ENCODE peak calls at places on chromosomes 3 and 15, in four cellular contexts. One of them, this sample, is unnamed.

GRCh38 chr3:187983484-187984124 is 170.4 kb upstream of the LPP start:
- DNase-seq in mesendoderm: no peak
- DNase-seq in CD8-positive, alpha-beta T cell: no peak
- DNase-seq in sigmoid colon: no peak
- DNase-seq in this sample: no peak

GRCh38 chr3:23950303-23950702 is 5.2 kb downstream of the NR1D2 start:
- DNase-seq in mesendoderm: no peak
- DNase-seq in CD8-positive, alpha-beta T cell: no peak
- DNase-seq in sigmoid colon: no peak
- DNase-seq in this sample: no peak

GRCh38 chr3:51953445-51953844 is 1.7 kb upstream of the GPR62 start:
- DNase-seq in mesendoderm: no peak
- DNase-seq in sigmoid colon: no peak
- DNase-seq in CD8-positive, alpha-beta T cell: no peak
- DNase-seq in this sample: no peak

GRCh38 chr3:51688206-51688600 is 17.2 kb downstream of the TEX264 start:
- DNase-seq in mesendoderm: no peak
- DNase-seq in CD8-positive, alpha-beta T cell: no peak
- DNase-seq in sigmoid colon: no peak
- DNase-seq in this sample: no peak

GRCh38 chr15:90201150-90201943 is at the start of gene SEMA4B:
- DNase-seq in CD8-positive, alpha-beta T cell: peak; percentile 71
- DNase-seq in sigmoid colon: peak; percentile 85
- DNase-seq in mesendoderm: peak; percentile 78
- DNase-seq in this sample: peak; percentile 73

GRCh38 chr3:177468816-177469590 is 271.7 kb upstream of the TBL1XR1 start:
- DNase-seq in sigmoid colon: no peak
- DNase-seq in mesendoderm: peak; percentile 75
- DNase-seq in CD8-positive, alpha-beta T cell: no peak
- DNase-seq in this sample: no peak

GRCh38 chr3:111069974-111070751 is 1.5 kb upstream of the NECTIN3 start:
- DNase-seq in sigmoid colon: no peak
- DNase-seq in CD8-positive, alpha-beta T cell: no peak
- DNase-seq in mesendoderm: peak; percentile 44
- DNase-seq in this sample: no peak

GRCh38 chr3:126125781-126126251 is 41.9 kb upstream of the SLC41A3 start:
- DNase-seq in CD8-positive, alpha-beta T cell: peak; percentile 2
- DNase-seq in mesendoderm: no peak
- DNase-seq in sigmoid colon: peak; percentile 40
- DNase-seq in this sample: no peak

GRCh38 chr15:43441316-43441715 is 51.6 kb downstream of the TP53BP1 start:
- DNase-seq in CD8-positive, alpha-beta T cell: no peak
- DNase-seq in sigmoid colon: no peak
- DNase-seq in mesendoderm: peak; percentile 69
- DNase-seq in this sample: no peak

GRCh38 chr15:61057376-61057775 is 171.7 kb downstream of the RORA start:
- DNase-seq in sigmoid colon: no peak
- DNase-seq in CD8-positive, alpha-beta T cell: no peak
- DNase-seq in mesendoderm: no peak
- DNase-seq in this sample: no peak

GRCh38 chr3:144003051-144003450 is 31.4 kb downstream of the DIPK2A start:
- DNase-seq in sigmoid colon: no peak
- DNase-seq in mesendoderm: no peak
- DNase-seq in CD8-positive, alpha-beta T cell: no peak
- DNase-seq in this sample: no peak

GRCh38 chr15:77036537-77037474 is 34.1 kb downstream of the TSPAN3 start:
- DNase-seq in CD8-positive, alpha-beta T cell: no peak
- DNase-seq in sigmoid colon: peak; percentile 63
- DNase-seq in mesendoderm: no peak
- DNase-seq in this sample: peak; percentile 0

GRCh38 chr15:28118083-28118482 is 19.0 kb upstream of the OCA2 start:
- DNase-seq in mesendoderm: no peak
- DNase-seq in sigmoid colon: no peak
- DNase-seq in CD8-positive, alpha-beta T cell: no peak
- DNase-seq in this sample: no peak